ENCODE peak calls at places on chromosomes 12 and 14, in five cellular contexts. A is pancreas, H is foreskin fibroblast, I is upper lobe of left lung, K is OCI-LY7. Z is an unnamed sample.

GRCh38 chr12:99983721-99984258 is 946 bp downstream of the ANKS1B start:
- DNase-seq in K (no peak), H (peak), I (no peak), A (no peak), Z (peak)

GRCh38 chr12:92462049-92462448 is 240.7 kb upstream of the PLEKHG7 start:
- DNase-seq in H (no peak), A (no peak), K (peak), I (no peak), Z (no peak)

GRCh38 chr14:71712478-71712877 is 219.8 kb upstream of the RGS6 start:
- DNase-seq in I (no peak), A (no peak), K (no peak), H (no peak), Z (no peak)

GRCh38 chr12:6026998-6027397 is 81.9 kb upstream of the ANO2 start:
- DNase-seq in I (no peak), H (no peak), K (no peak), A (no peak), Z (no peak)

GRCh38 chr14:103532216-103533136 is 3.5 kb downstream of the TRMT61A start:
- DNase-seq in I (no peak), A (peak), H (no peak), K (no peak), Z (no peak)

GRCh38 chr12:11719678-11720099 is 70.2 kb downstream of the ETV6 start:
- DNase-seq in K (no peak), A (no peak), I (peak), H (peak), Z (no peak)

GRCh38 chr12:90951418-90952110 is 3.4 kb downstream of the CCER1 start:
- DNase-seq in A (no peak), H (peak), K (no peak), I (no peak), Z (no peak)

GRCh38 chr14:30528119-30528518 is 30.8 kb upstream of the G2E3 start:
- DNase-seq in I (no peak), K (no peak), H (no peak), A (no peak), Z (no peak)

GRCh38 chr12:46652692-46653091 is 173.1 kb downstream of the SLC38A4 start:
- DNase-seq in K (no peak), A (no peak), H (no peak), I (no peak), Z (no peak)

GRCh38 chr12:11949738-11950403 is 120.9 kb upstream of the BCL2L14 start:
- DNase-seq in H (no peak), K (no peak), I (no peak), A (peak), Z (no peak)

GRCh38 chr14:78721756-78722455 is 551.7 kb downstream of the NRXN3 start:
- DNase-seq in K (no peak), I (no peak), A (no peak), H (no peak), Z (no peak)

GRCh38 chr12:27101290-27101689 is 18.9 kb upstream of the C12orf71 start:
- DNase-seq in I (no peak), H (peak), A (no peak), K (no peak), Z (no peak)

GRCh38 chr12:71191509-71192196 is 33.9 kb upstream of the TSPAN8 start:
- DNase-seq in I (no peak), A (no peak), K (no peak), H (no peak), Z (no peak)

GRCh38 chr14:57362356-57362755 is 28.0 kb upstream of the NAA30 start:
- DNase-seq in I (no peak), K (no peak), H (peak), A (no peak), Z (no peak)

GRCh38 chr12:7221486-7221885 is 32.0 kb downstream of the PEX5 start:
- DNase-seq in I (no peak), K (no peak), H (no peak), A (no peak), Z (no peak)

GRCh38 chr12:48686037-48686595 is 4.1 kb upstream of the KANSL2 start:
- DNase-seq in A (no peak), K (no peak), H (no peak), I (no peak), Z (no peak)
- TF ChIP-seq CTCF in A (no peak), K (no peak), H (no peak), I (no peak), Z (no peak)

DNA sequence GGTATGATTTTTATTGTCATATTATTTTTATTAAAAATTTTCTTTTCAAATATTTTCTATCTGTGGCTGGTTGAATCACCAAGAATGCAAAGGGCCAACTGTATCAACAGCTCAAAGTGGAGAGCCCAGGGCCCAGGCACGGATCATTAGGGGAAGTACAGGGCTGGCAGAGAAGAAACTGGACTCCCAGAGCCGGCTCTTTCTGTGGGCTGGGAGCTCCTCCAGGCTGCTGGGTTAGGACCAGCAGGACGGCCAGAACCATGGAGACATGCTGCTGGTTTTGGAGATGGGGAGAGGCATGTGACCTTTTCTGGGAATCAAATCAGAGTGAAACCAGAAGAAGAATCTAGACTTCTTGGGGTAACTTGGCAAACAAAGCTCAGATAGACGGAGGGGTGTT is 220.5 kb downstream of the CACNA1C start:
- DNase-seq in K (no peak), H (peak), I (no peak), A (no peak), Z (no peak)
- TF ChIP-seq CTCF in K (no peak), H (peak), I (no peak), A (no peak), Z (no peak)

DNA sequence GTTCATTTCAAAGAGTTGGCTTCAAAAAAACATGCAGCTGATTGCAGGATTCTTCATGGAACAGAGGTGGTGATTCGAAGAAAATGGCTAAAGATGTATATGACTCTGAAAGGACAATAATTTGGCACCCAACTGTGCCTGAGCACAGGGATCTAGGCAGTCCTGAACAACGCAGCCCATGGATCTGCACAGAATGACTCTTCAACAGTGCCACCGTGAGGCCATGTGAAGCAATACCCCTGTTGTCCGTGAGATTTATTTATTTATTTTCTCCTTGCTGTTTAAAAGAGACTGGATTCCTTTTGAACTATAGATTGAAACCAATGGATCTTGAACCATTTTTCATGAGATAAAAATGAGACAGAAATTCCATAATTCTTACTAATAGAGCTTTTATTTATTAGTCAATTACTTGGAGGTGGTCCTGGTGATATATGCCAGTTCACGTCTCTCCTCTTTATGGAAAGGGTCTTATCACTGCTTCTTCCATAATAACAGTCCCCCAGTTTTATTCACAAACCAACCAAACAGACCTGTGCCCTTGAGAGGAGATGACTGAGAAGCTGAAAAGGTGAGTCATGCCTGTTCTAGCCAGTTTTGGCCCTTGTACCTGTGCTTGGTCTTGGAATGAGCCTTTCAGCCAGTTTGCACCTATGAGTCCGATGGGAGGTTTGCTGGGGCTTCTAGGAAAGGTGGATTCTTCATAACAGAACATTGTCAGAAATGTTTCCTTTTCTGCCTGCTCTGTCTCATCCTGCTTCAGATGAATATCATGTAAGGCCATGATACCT is 1598.3 kb downstream of the AACS start:
- DNase-seq in I (no peak), K (peak), A (no peak), H (peak), Z (no peak)
- TF ChIP-seq CTCF in I (no peak), K (peak), A (no peak), H (no peak), Z (no peak)

GRCh38 chr12:114013601-114014345 is 47.6 kb upstream of the RBM19 start:
- DNase-seq in K (peak), A (no peak), H (peak), I (no peak), Z (no peak)
- TF ChIP-seq CTCF in K (peak), A (no peak), H (peak), I (no peak), Z (peak)

GRCh38 chr12:13044002-13044858 is at the start of gene FAM234B:
- DNase-seq in H (peak), I (peak), K (peak), A (peak), Z (peak)
- TF ChIP-seq CTCF in H (no peak), I (peak), K (peak), A (no peak), Z (no peak)

GRCh38 chr14:62168564-62169155 is 406.4 kb downstream of the SNAPC1 start:
- DNase-seq in A (no peak), K (no peak), I (no peak), H (peak), Z (no peak)
- TF ChIP-seq CTCF in A (no peak), K (peak), I (no peak), H (no peak), Z (no peak)

DNA sequence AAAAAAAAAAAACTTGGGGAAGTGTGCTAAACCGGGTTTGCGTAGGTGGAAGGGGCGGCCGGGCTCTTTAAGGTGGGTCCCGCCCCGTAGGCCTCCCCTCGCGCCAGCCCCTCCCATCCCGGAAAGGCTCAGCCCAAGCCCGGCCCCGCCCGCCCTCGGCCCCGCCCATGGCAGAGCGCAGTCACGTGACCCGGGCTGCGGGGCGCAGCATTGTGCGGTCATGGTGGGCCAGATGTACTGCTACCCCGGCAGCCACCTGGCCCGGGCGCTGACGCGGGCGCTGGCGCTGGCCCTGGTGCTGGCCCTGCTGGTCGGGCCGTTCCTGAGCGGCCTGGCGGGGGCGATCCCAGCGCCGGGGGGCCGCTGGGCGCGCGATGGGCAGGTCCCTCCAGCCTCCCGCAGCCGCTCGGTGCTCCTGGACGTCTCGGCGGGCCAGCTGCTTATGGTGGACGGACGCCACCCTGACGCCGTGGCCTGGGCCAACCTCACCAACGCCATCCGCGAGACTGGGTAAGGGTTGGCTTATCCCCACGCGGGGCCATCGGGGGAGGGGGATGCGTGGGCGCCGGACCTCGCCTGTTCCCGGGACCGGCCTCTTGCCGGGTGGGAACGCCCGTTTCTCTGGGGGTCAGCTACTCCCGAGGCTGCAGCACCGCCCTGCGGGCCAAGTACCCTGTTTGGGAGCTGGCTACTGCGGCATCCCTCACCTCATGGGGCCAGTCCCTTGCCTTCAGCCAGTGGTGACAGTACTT is at the start of gene PLBD2:
- DNase-seq in A (peak), I (peak), H (peak), K (peak), Z (peak)
- TF ChIP-seq CTCF in A (no peak), I (peak), H (no peak), K (no peak), Z (no peak)

GRCh38 chr12:88202500-88202899 is 60.4 kb downstream of the TMTC3 start:
- DNase-seq in I (no peak), H (peak), A (no peak), K (no peak), Z (no peak)
- TF ChIP-seq CTCF in I (no peak), H (no peak), A (no peak), K (no peak), Z (no peak)

DNA sequence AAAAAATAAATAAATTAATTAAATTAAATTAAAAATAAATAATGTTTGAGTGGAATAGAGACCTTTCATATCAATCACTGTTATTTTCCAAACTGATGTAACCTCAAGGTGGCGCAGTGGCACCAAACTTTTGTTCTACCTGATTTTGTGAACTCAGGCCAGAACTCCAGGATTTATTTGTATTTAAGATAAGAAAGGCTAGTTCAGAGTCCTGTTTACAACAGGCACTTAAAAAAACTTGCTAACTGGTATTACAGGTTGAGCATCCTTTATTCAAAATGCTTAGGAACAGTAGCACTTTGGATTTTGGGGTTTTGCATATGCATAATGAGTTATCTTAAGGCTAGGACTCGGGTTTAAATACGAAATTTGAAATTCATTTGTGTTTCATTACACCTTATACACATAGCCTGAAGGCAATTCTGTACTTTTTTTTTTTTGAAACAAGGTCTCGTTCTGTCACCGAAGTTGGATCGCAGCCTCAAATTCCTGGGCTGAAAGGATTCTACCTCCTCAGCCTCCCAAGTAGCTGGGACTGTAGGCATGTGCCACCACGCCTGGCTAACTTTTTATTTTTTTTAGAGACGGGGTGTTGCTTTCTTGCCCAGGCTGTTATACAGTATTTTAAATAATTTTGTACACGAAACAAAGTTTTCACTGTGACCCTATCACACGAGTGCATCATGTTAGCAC is 32.4 kb downstream of the YY1 start:
- DNase-seq in H (no peak), A (peak), I (peak), K (peak), Z (no peak)
- TF ChIP-seq CTCF in H (peak), A (peak), I (peak), K (peak), Z (peak)